ENCODE peak calls at places on chromosome 13, in nine cellular contexts. M, P, V, J, N, K, O, C and X are unnamed samples.

GRCh38 chr13:77323858-77324257 is 3.0 kb downstream of the MYCBP2 start:
- DNase-seq in M (no peak), P (no peak), V (no peak), J (no peak), N (no peak), K (no peak), O (no peak), C (no peak), X (peak; percentile 67)

GRCh38 chr13:37869506-37869755 is 141 bp downstream of the TRPC4 start:
- DNase-seq in M (no peak), P (no peak), V (no peak), J (no peak), N (no peak), K (no peak), O (no peak), C (no peak), X (no peak)

GRCh38 chr13:50574731-50575130 is 268.8 kb downstream of the DLEU7 start:
- DNase-seq in M (no peak), P (no peak), V (no peak), J (no peak), N (no peak), K (no peak), O (no peak), C (peak; percentile 59), X (no peak)

GRCh38 chr13:86155756-86156155 is 356.5 kb upstream of the SLITRK6 start:
- DNase-seq in M (no peak), P (no peak), V (no peak), J (no peak), N (no peak), K (no peak), O (no peak), C (no peak), X (no peak)

GRCh38 chr13:101739382-101740178 is 287.1 kb downstream of the ITGBL1 start:
- DNase-seq in M (no peak), P (peak; percentile 6), V (no peak), J (no peak), N (no peak), K (no peak), O (no peak), C (no peak), X (peak; percentile 38)

GRCh38 chr13:98482476-98483444 is 94.1 kb downstream of the STK24 start:
- DNase-seq in M (peak; percentile 74), P (peak; percentile 46), V (peak; percentile 47), J (no peak), N (peak; percentile 64), K (peak; percentile 83), O (no peak), C (peak; percentile 76), X (peak; percentile 65)

GRCh38 chr13:97079726-97080125 is 85.5 kb upstream of the OXGR1 start:
- DNase-seq in M (no peak), P (no peak), V (no peak), J (no peak), N (no peak), K (no peak), O (no peak), C (no peak), X (no peak)

GRCh38 chr13:22926176-22927007 is 254.4 kb upstream of the SGCG start:
- DNase-seq in M (no peak), P (peak; percentile 22), V (peak; percentile 52), J (no peak), N (peak; percentile 53), K (peak; percentile 92), O (no peak), C (no peak), X (no peak)

GRCh38 chr13:92221916-92222315 is 823.5 kb downstream of the GPC5 start:
- DNase-seq in M (no peak), P (no peak), V (no peak), J (no peak), N (no peak), K (no peak), O (no peak), C (no peak), X (no peak)

GRCh38 chr13:72986197-72986596 is 72.6 kb upstream of the KLF5 start:
- DNase-seq in M (no peak), P (no peak), V (no peak), J (no peak), N (no peak), K (no peak), O (no peak), C (no peak), X (no peak)

GRCh38 chr13:46624353-46624752 is 71.4 kb downstream of the LRCH1 start:
- DNase-seq in M (no peak), P (no peak), V (no peak), J (no peak), N (peak; percentile 36), K (no peak), O (no peak), C (no peak), X (peak; percentile 63)

GRCh38 chr13:62250501-62251175 is 835.0 kb upstream of the PCDH20 start:
- DNase-seq in M (no peak), P (no peak), V (no peak), J (no peak), N (no peak), K (no peak), O (no peak), C (no peak), X (no peak)

GRCh38 chr13:96958286-96958891 is 35.9 kb downstream of the OXGR1 start:
- DNase-seq in M (peak; percentile 13), P (no peak), V (peak; percentile 56), J (peak; percentile 59), N (peak; percentile 13), K (no peak), O (no peak), C (peak; percentile 68), X (peak; percentile 24)

GRCh38 chr13:36090592-36090991 is 40.6 kb downstream of the DCLK1 start:
- DNase-seq in M (no peak), P (no peak), V (no peak), J (peak; percentile 37), N (no peak), K (no peak), O (no peak), C (no peak), X (no peak)

GRCh38 chr13:34458756-34459462 is 483.2 kb upstream of the NBEA start:
- DNase-seq in M (no peak), P (no peak), V (peak; percentile 7), J (no peak), N (no peak), K (no peak), O (no peak), C (no peak), X (no peak)

DNA sequence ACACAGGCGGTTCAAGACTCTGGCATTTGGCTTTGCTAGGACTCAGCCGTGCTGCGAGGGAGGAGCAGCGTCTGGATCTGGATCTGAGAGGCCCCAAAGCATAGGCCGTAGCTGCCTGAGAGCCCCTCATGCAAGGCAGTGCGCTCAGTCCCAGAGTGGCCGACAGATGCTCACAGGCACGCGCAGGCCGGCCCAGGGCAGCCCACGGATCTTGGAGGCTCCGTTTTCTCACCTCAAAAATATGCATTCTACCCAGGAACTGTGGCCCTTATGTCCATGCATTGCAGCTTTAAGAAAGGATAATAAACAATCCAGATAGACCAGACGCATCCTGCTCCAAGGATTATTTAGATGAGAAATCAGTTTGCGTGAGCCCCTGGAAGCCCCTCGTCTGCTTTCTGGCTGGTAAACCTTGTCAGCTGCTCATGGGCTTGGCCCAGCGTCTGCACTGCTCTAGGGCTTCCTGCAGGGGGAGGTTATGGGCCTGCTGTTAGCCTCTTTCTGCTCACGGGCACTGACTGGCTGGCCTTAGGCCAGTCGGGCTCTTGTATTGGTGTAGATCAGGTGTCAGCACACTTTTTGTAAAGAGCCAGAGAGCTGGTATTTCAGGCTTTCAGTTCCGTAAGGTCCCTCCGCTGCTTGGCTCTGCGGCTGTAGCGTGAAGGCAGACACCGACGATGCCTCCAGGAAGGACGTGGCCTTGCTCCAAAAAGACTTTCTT is 24.2 kb downstream of the TEX29 start:
- DNase-seq in M (peak; percentile 92), P (no peak), V (no peak), J (peak; percentile 18), N (no peak), K (peak; percentile 85), O (no peak), C (peak; percentile 10), X (no peak)
- TF ChIP-seq CTCF in M (peak; percentile 50), P (no peak), V (no peak), J (peak; percentile 24), N (no peak), K (peak; percentile 52), O (no peak), C (peak; percentile 32), X (no peak)

DNA sequence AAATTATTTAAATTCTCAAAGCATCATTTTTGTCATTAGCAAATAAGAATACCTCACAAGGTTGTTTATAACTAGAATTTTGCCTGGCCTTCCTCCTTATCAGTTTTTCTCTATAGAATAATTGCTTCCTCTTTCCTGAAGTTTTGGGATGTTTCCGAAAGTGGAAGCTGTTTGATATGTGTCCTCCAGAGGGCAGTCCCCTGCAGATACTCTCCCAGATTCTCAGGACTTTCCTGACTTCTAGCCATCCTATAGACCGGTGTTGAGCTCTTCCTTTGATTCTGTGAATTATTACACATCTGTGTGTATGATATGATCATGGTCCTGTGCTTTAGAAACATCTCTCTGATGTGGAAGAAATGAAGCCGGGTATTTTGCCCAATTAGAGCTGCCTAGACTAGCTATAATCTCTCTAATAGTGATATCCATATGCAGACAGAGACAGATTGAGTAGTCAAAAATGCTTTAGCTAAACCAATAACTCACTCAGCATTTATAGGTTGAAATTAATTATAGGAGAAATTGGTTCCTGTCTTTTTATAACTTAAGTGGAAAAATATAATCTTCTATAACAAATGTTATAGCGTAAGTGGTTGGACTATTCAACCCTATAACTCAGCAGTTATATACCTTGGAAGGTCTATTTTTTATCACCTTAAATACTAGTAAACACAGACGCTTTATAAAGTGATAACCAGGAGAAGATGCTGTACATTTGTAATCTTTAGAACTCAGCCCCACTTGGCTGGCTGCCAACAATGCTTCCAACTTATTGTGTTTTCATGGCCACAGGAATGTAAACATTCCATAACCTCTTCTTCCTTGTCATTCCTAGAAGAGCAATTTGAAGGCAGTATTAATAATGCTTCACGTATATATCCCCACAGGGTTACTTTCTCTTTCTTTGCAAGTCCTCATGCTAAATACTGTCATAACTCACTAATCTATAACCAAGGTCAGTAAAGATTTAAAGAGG is 201.0 kb upstream of the RXFP2 start:
- DNase-seq in M (peak; percentile 45), P (no peak), V (no peak), J (peak; percentile 35), N (no peak), K (no peak), O (no peak), C (peak; percentile 71), X (no peak)
- TF ChIP-seq CTCF in M (peak; percentile 58), P (peak; percentile 18), V (no peak), J (peak; percentile 70), N (no peak), K (peak; percentile 35), O (peak; percentile 73), C (peak; percentile 78), X (no peak)

GRCh38 chr13:20035130-20035529 is 76.6 kb downstream of the ZMYM2 start:
- DNase-seq in M (no peak), P (no peak), V (no peak), J (peak; percentile 14), N (no peak), K (no peak), O (no peak), C (peak; percentile 35), X (no peak)
- TF ChIP-seq CTCF in M (no peak), P (no peak), V (no peak), J (peak; percentile 50), N (no peak), K (no peak), O (no peak), C (peak; percentile 17), X (no peak)

DNA sequence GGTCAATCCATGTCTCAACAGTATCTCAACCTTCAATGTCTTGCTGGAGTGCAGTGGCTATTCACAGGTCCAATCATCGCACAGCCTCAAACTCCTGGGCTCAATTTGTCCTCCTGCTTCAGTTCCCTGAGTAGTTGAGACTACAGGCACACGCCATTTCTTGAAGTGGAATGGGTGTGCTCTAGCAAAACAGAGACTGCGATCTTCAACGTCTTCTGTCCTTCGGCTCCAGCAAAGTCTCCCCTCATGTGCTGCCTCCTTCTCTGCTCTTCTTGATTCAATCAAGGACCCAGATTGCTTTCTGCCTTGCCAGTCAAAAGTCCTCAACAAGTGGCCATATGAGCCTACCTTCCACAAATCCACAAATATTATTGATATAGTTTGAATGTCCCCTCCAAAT is 466.7 kb upstream of the MIR17HG start:
- DNase-seq in M (no peak), P (no peak), V (no peak), J (no peak), N (no peak), K (no peak), O (no peak), C (no peak), X (no peak)
- TF ChIP-seq CTCF in M (no peak), P (no peak), V (no peak), J (no peak), N (no peak), K (no peak), O (no peak), C (no peak), X (no peak)